ENCODE peak calls at places on chromosomes 5 and 9, in five cellular contexts. E is type B pancreatic cell; T is activated CD4-positive, alpha-beta T cell treated with anti-CD3 and anti-CD28 coated beads, Interleukin-2, amount 10 ng/mL, durations not matched to agents 24 days and 14 days; K is EL; C is iPS DF 19.7. Z is an unnamed sample.

GRCh38 chr9:112174965-112175795 is at the start of gene SUSD1:
- DNase-seq in E (no peak), T (peak; percentile 82), C (no peak), K (peak; percentile 31), Z (no peak)

GRCh38 chr9:99307846-99308245 is 85.8 kb downstream of the SEC61B start:
- DNase-seq in K (no peak), T (no peak), C (no peak), E (no peak), Z (no peak)

GRCh38 chr5:68368686-68369359 is 153.3 kb downstream of the PIK3R1 start:
- DNase-seq in E (no peak), C (no peak), T (no peak), K (no peak), Z (no peak)

GRCh38 chr9:89352451-89352850 is 34.2 kb downstream of the SECISBP2 start:
- DNase-seq in C (no peak), E (no peak), T (no peak), K (no peak), Z (no peak)

GRCh38 chr9:137305060-137305787 is 3.2 kb upstream of the NRARP start:
- DNase-seq in C (no peak), E (peak; percentile 68), T (peak; percentile 88), K (no peak), Z (no peak)

GRCh38 chr5:142500506-142500905 is 175.7 kb upstream of the SPRY4 start:
- DNase-seq in C (no peak), E (no peak), T (no peak), K (no peak), Z (no peak)

GRCh38 chr5:101626572-101626971 is 669.5 kb downstream of the SLCO4C1 start:
- DNase-seq in T (no peak), K (no peak), C (peak; percentile 40), E (no peak), Z (no peak)

GRCh38 chr5:40365357-40366330 is 314.1 kb upstream of the PTGER4 start:
- DNase-seq in C (no peak), E (no peak), K (no peak), T (no peak), Z (no peak)

GRCh38 chr9:124696101-124696500 is 75.0 kb downstream of the NR6A1 start:
- DNase-seq in E (no peak), C (no peak), K (peak; percentile 78), T (no peak), Z (no peak)